ENCODE peak calls at places on chromosomes 2 and 18, in ten cellular contexts. One of them, this sample, is unnamed.

GRCh38 chr2:3325458-3326181 is 52.0 kb downstream of the EIPR1 start:
- DNase-seq in lower lobe of right lung: no peak
- DNase-seq in activated CD4-positive, alpha-beta T cell treated with anti-CD3 and anti-CD28 coated beads, Interleukin-2, amount 10 ng/mL, durations not matched to agents 7 days and 5 days: no peak
- DNase-seq in iPS-NIHi11: peak
- DNase-seq in EL: no peak
- DNase-seq in mammary epithelial cell: no peak
- DNase-seq in stimulated activated CD4-positive, alpha-beta T cell treated with anti-CD3 and anti-CD28 coated beads, Interleukin-2, amount 100 ng/mL, for 48 hours: no peak
- DNase-seq in HuH-7.5: no peak
- DNase-seq in memory B cell: no peak
- DNase-seq in SHP77: no peak
- DNase-seq in this sample: no peak

GRCh38 chr2:30797381-30798015 is 9.7 kb downstream of the CAPN13 start:
- DNase-seq in mammary epithelial cell: no peak
- DNase-seq in stimulated activated CD4-positive, alpha-beta T cell treated with anti-CD3 and anti-CD28 coated beads, Interleukin-2, amount 100 ng/mL, for 48 hours: no peak
- DNase-seq in activated CD4-positive, alpha-beta T cell treated with anti-CD3 and anti-CD28 coated beads, Interleukin-2, amount 10 ng/mL, durations not matched to agents 7 days and 5 days: no peak
- DNase-seq in iPS-NIHi11: no peak
- DNase-seq in SHP77: no peak
- DNase-seq in lower lobe of right lung: no peak
- DNase-seq in memory B cell: no peak
- DNase-seq in HuH-7.5: no peak
- DNase-seq in EL: no peak
- DNase-seq in this sample: no peak

GRCh38 chr2:221372156-221372870 is 199.8 kb downstream of the EPHA4 start:
- DNase-seq in mammary epithelial cell: no peak
- DNase-seq in memory B cell: no peak
- DNase-seq in HuH-7.5: no peak
- DNase-seq in stimulated activated CD4-positive, alpha-beta T cell treated with anti-CD3 and anti-CD28 coated beads, Interleukin-2, amount 100 ng/mL, for 48 hours: no peak
- DNase-seq in SHP77: no peak
- DNase-seq in lower lobe of right lung: no peak
- DNase-seq in activated CD4-positive, alpha-beta T cell treated with anti-CD3 and anti-CD28 coated beads, Interleukin-2, amount 10 ng/mL, durations not matched to agents 7 days and 5 days: no peak
- DNase-seq in EL: no peak
- DNase-seq in iPS-NIHi11: peak
- DNase-seq in this sample: peak

GRCh38 chr2:19176977-19177376 is 181.4 kb downstream of the OSR1 start:
- DNase-seq in stimulated activated CD4-positive, alpha-beta T cell treated with anti-CD3 and anti-CD28 coated beads, Interleukin-2, amount 100 ng/mL, for 48 hours: no peak
- DNase-seq in iPS-NIHi11: no peak
- DNase-seq in SHP77: no peak
- DNase-seq in memory B cell: no peak
- DNase-seq in EL: peak
- DNase-seq in HuH-7.5: no peak
- DNase-seq in activated CD4-positive, alpha-beta T cell treated with anti-CD3 and anti-CD28 coated beads, Interleukin-2, amount 10 ng/mL, durations not matched to agents 7 days and 5 days: no peak
- DNase-seq in mammary epithelial cell: peak
- DNase-seq in lower lobe of right lung: no peak
- DNase-seq in this sample: peak

GRCh38 chr2:149826471-149827125 is 239.0 kb upstream of the MMADHC start:
- DNase-seq in HuH-7.5: no peak
- DNase-seq in EL: peak
- DNase-seq in activated CD4-positive, alpha-beta T cell treated with anti-CD3 and anti-CD28 coated beads, Interleukin-2, amount 10 ng/mL, durations not matched to agents 7 days and 5 days: no peak
- DNase-seq in SHP77: no peak
- DNase-seq in memory B cell: no peak
- DNase-seq in stimulated activated CD4-positive, alpha-beta T cell treated with anti-CD3 and anti-CD28 coated beads, Interleukin-2, amount 100 ng/mL, for 48 hours: no peak
- DNase-seq in lower lobe of right lung: no peak
- DNase-seq in iPS-NIHi11: no peak
- DNase-seq in mammary epithelial cell: peak
- DNase-seq in this sample: peak

GRCh38 chr2:207162319-207162718 is 3.4 kb downstream of the KLF7 start:
- DNase-seq in lower lobe of right lung: no peak
- DNase-seq in EL: peak
- DNase-seq in iPS-NIHi11: no peak
- DNase-seq in activated CD4-positive, alpha-beta T cell treated with anti-CD3 and anti-CD28 coated beads, Interleukin-2, amount 10 ng/mL, durations not matched to agents 7 days and 5 days: no peak
- DNase-seq in memory B cell: no peak
- DNase-seq in HuH-7.5: no peak
- DNase-seq in SHP77: no peak
- DNase-seq in mammary epithelial cell: no peak
- DNase-seq in stimulated activated CD4-positive, alpha-beta T cell treated with anti-CD3 and anti-CD28 coated beads, Interleukin-2, amount 100 ng/mL, for 48 hours: no peak
- DNase-seq in this sample: peak

GRCh38 chr2:36362291-36362690 is 6.7 kb downstream of the CRIM1 start:
- DNase-seq in stimulated activated CD4-positive, alpha-beta T cell treated with anti-CD3 and anti-CD28 coated beads, Interleukin-2, amount 100 ng/mL, for 48 hours: no peak
- DNase-seq in lower lobe of right lung: no peak
- DNase-seq in SHP77: no peak
- DNase-seq in activated CD4-positive, alpha-beta T cell treated with anti-CD3 and anti-CD28 coated beads, Interleukin-2, amount 10 ng/mL, durations not matched to agents 7 days and 5 days: no peak
- DNase-seq in mammary epithelial cell: peak
- DNase-seq in EL: peak
- DNase-seq in iPS-NIHi11: no peak
- DNase-seq in memory B cell: no peak
- DNase-seq in HuH-7.5: no peak
- DNase-seq in this sample: peak

GRCh38 chr18:27500531-27500930 is 315.4 kb upstream of the CHST9 start:
- DNase-seq in EL: no peak
- DNase-seq in lower lobe of right lung: no peak
- DNase-seq in mammary epithelial cell: no peak
- DNase-seq in HuH-7.5: no peak
- DNase-seq in memory B cell: no peak
- DNase-seq in activated CD4-positive, alpha-beta T cell treated with anti-CD3 and anti-CD28 coated beads, Interleukin-2, amount 10 ng/mL, durations not matched to agents 7 days and 5 days: no peak
- DNase-seq in SHP77: no peak
- DNase-seq in stimulated activated CD4-positive, alpha-beta T cell treated with anti-CD3 and anti-CD28 coated beads, Interleukin-2, amount 100 ng/mL, for 48 hours: no peak
- DNase-seq in iPS-NIHi11: no peak
- DNase-seq in this sample: no peak

GRCh38 chr2:188788621-188789020 is 185.6 kb upstream of the COL3A1 start:
- DNase-seq in activated CD4-positive, alpha-beta T cell treated with anti-CD3 and anti-CD28 coated beads, Interleukin-2, amount 10 ng/mL, durations not matched to agents 7 days and 5 days: no peak
- DNase-seq in mammary epithelial cell: peak
- DNase-seq in stimulated activated CD4-positive, alpha-beta T cell treated with anti-CD3 and anti-CD28 coated beads, Interleukin-2, amount 100 ng/mL, for 48 hours: no peak
- DNase-seq in HuH-7.5: no peak
- DNase-seq in lower lobe of right lung: no peak
- DNase-seq in SHP77: no peak
- DNase-seq in EL: peak
- DNase-seq in iPS-NIHi11: no peak
- DNase-seq in memory B cell: no peak
- DNase-seq in this sample: peak

GRCh38 chr18:50729326-50729725 is 90.5 kb downstream of the MRO start:
- DNase-seq in lower lobe of right lung: no peak
- DNase-seq in SHP77: no peak
- DNase-seq in HuH-7.5: no peak
- DNase-seq in EL: no peak
- DNase-seq in iPS-NIHi11: no peak
- DNase-seq in stimulated activated CD4-positive, alpha-beta T cell treated with anti-CD3 and anti-CD28 coated beads, Interleukin-2, amount 100 ng/mL, for 48 hours: no peak
- DNase-seq in memory B cell: no peak
- DNase-seq in mammary epithelial cell: no peak
- DNase-seq in activated CD4-positive, alpha-beta T cell treated with anti-CD3 and anti-CD28 coated beads, Interleukin-2, amount 10 ng/mL, durations not matched to agents 7 days and 5 days: no peak
- DNase-seq in this sample: no peak

GRCh38 chr2:168378960-168379669 is 77.0 kb upstream of the CERS6 start:
- DNase-seq in SHP77: no peak
- DNase-seq in lower lobe of right lung: no peak
- DNase-seq in activated CD4-positive, alpha-beta T cell treated with anti-CD3 and anti-CD28 coated beads, Interleukin-2, amount 10 ng/mL, durations not matched to agents 7 days and 5 days: no peak
- DNase-seq in stimulated activated CD4-positive, alpha-beta T cell treated with anti-CD3 and anti-CD28 coated beads, Interleukin-2, amount 100 ng/mL, for 48 hours: no peak
- DNase-seq in memory B cell: no peak
- DNase-seq in EL: no peak
- DNase-seq in iPS-NIHi11: no peak
- DNase-seq in mammary epithelial cell: no peak
- DNase-seq in HuH-7.5: no peak
- DNase-seq in this sample: no peak

GRCh38 chr2:191012845-191013616 is 940 bp downstream of the STAT1 start:
- DNase-seq in mammary epithelial cell: no peak
- DNase-seq in activated CD4-positive, alpha-beta T cell treated with anti-CD3 and anti-CD28 coated beads, Interleukin-2, amount 10 ng/mL, durations not matched to agents 7 days and 5 days: no peak
- DNase-seq in stimulated activated CD4-positive, alpha-beta T cell treated with anti-CD3 and anti-CD28 coated beads, Interleukin-2, amount 100 ng/mL, for 48 hours: no peak
- DNase-seq in SHP77: no peak
- DNase-seq in iPS-NIHi11: no peak
- DNase-seq in lower lobe of right lung: no peak
- DNase-seq in HuH-7.5: peak
- DNase-seq in EL: no peak
- DNase-seq in memory B cell: no peak
- DNase-seq in this sample: peak

GRCh38 chr2:191869178-191869577 is 22.3 kb upstream of the CAVIN2 start:
- DNase-seq in activated CD4-positive, alpha-beta T cell treated with anti-CD3 and anti-CD28 coated beads, Interleukin-2, amount 10 ng/mL, durations not matched to agents 7 days and 5 days: no peak
- DNase-seq in lower lobe of right lung: no peak
- DNase-seq in HuH-7.5: no peak
- DNase-seq in memory B cell: no peak
- DNase-seq in EL: peak
- DNase-seq in SHP77: peak
- DNase-seq in iPS-NIHi11: peak
- DNase-seq in stimulated activated CD4-positive, alpha-beta T cell treated with anti-CD3 and anti-CD28 coated beads, Interleukin-2, amount 100 ng/mL, for 48 hours: no peak
- DNase-seq in mammary epithelial cell: no peak
- DNase-seq in this sample: no peak

GRCh38 chr2:29143657-29144056 is 28.4 kb downstream of the CLIP4 start:
- DNase-seq in HuH-7.5: no peak
- DNase-seq in mammary epithelial cell: no peak
- DNase-seq in iPS-NIHi11: no peak
- DNase-seq in SHP77: no peak
- DNase-seq in memory B cell: no peak
- DNase-seq in lower lobe of right lung: no peak
- DNase-seq in EL: no peak
- DNase-seq in stimulated activated CD4-positive, alpha-beta T cell treated with anti-CD3 and anti-CD28 coated beads, Interleukin-2, amount 100 ng/mL, for 48 hours: no peak
- DNase-seq in activated CD4-positive, alpha-beta T cell treated with anti-CD3 and anti-CD28 coated beads, Interleukin-2, amount 10 ng/mL, durations not matched to agents 7 days and 5 days: no peak
- DNase-seq in this sample: no peak

GRCh38 chr2:215022418-215022817 is 116.0 kb downstream of the ABCA12 start:
- DNase-seq in activated CD4-positive, alpha-beta T cell treated with anti-CD3 and anti-CD28 coated beads, Interleukin-2, amount 10 ng/mL, durations not matched to agents 7 days and 5 days: no peak
- DNase-seq in iPS-NIHi11: no peak
- DNase-seq in SHP77: no peak
- DNase-seq in EL: peak
- DNase-seq in mammary epithelial cell: peak
- DNase-seq in HuH-7.5: no peak
- DNase-seq in memory B cell: no peak
- DNase-seq in stimulated activated CD4-positive, alpha-beta T cell treated with anti-CD3 and anti-CD28 coated beads, Interleukin-2, amount 100 ng/mL, for 48 hours: no peak
- DNase-seq in lower lobe of right lung: no peak
- DNase-seq in this sample: peak

GRCh38 chr2:68357608-68358337 is 7.3 kb upstream of the PLEK start:
- DNase-seq in mammary epithelial cell: peak
- DNase-seq in HuH-7.5: peak
- DNase-seq in memory B cell: peak
- DNase-seq in lower lobe of right lung: no peak
- DNase-seq in activated CD4-positive, alpha-beta T cell treated with anti-CD3 and anti-CD28 coated beads, Interleukin-2, amount 10 ng/mL, durations not matched to agents 7 days and 5 days: no peak
- DNase-seq in SHP77: peak
- DNase-seq in iPS-NIHi11: peak
- DNase-seq in EL: peak
- DNase-seq in stimulated activated CD4-positive, alpha-beta T cell treated with anti-CD3 and anti-CD28 coated beads, Interleukin-2, amount 100 ng/mL, for 48 hours: no peak
- DNase-seq in this sample: peak

GRCh38 chr2:239967244-239968036 is 57.7 kb downstream of the NDUFA10 start:
- DNase-seq in activated CD4-positive, alpha-beta T cell treated with anti-CD3 and anti-CD28 coated beads, Interleukin-2, amount 10 ng/mL, durations not matched to agents 7 days and 5 days: no peak
- DNase-seq in iPS-NIHi11: no peak
- DNase-seq in lower lobe of right lung: no peak
- DNase-seq in memory B cell: no peak
- DNase-seq in stimulated activated CD4-positive, alpha-beta T cell treated with anti-CD3 and anti-CD28 coated beads, Interleukin-2, amount 100 ng/mL, for 48 hours: no peak
- DNase-seq in SHP77: no peak
- DNase-seq in EL: no peak
- DNase-seq in mammary epithelial cell: no peak
- DNase-seq in HuH-7.5: no peak
- DNase-seq in this sample: no peak

GRCh38 chr18:62509779-62510178 is 13.0 kb upstream of the ZCCHC2 start:
- DNase-seq in SHP77: no peak
- DNase-seq in mammary epithelial cell: no peak
- DNase-seq in lower lobe of right lung: no peak
- DNase-seq in memory B cell: no peak
- DNase-seq in stimulated activated CD4-positive, alpha-beta T cell treated with anti-CD3 and anti-CD28 coated beads, Interleukin-2, amount 100 ng/mL, for 48 hours: no peak
- DNase-seq in HuH-7.5: no peak
- DNase-seq in activated CD4-positive, alpha-beta T cell treated with anti-CD3 and anti-CD28 coated beads, Interleukin-2, amount 10 ng/mL, durations not matched to agents 7 days and 5 days: no peak
- DNase-seq in EL: no peak
- DNase-seq in iPS-NIHi11: no peak
- DNase-seq in this sample: no peak

GRCh38 chr2:111522231-111522768 is 361.7 kb downstream of the ANAPC1 start:
- DNase-seq in mammary epithelial cell: no peak
- DNase-seq in memory B cell: no peak
- DNase-seq in EL: no peak
- DNase-seq in HuH-7.5: no peak
- DNase-seq in iPS-NIHi11: no peak
- DNase-seq in lower lobe of right lung: no peak
- DNase-seq in activated CD4-positive, alpha-beta T cell treated with anti-CD3 and anti-CD28 coated beads, Interleukin-2, amount 10 ng/mL, durations not matched to agents 7 days and 5 days: no peak
- DNase-seq in SHP77: no peak
- DNase-seq in stimulated activated CD4-positive, alpha-beta T cell treated with anti-CD3 and anti-CD28 coated beads, Interleukin-2, amount 100 ng/mL, for 48 hours: no peak
- DNase-seq in this sample: peak

GRCh38 chr2:176558574-176559140 is 289.4 kb downstream of the MTX2 start:
- DNase-seq in activated CD4-positive, alpha-beta T cell treated with anti-CD3 and anti-CD28 coated beads, Interleukin-2, amount 10 ng/mL, durations not matched to agents 7 days and 5 days: no peak
- DNase-seq in stimulated activated CD4-positive, alpha-beta T cell treated with anti-CD3 and anti-CD28 coated beads, Interleukin-2, amount 100 ng/mL, for 48 hours: no peak
- DNase-seq in SHP77: no peak
- DNase-seq in iPS-NIHi11: no peak
- DNase-seq in HuH-7.5: no peak
- DNase-seq in memory B cell: no peak
- DNase-seq in mammary epithelial cell: no peak
- DNase-seq in lower lobe of right lung: no peak
- DNase-seq in EL: no peak
- DNase-seq in this sample: no peak

GRCh38 chr18:37554399-37554787 is 11.2 kb downstream of the CELF4 start:
- DNase-seq in SHP77: no peak
- DNase-seq in iPS-NIHi11: peak
- DNase-seq in mammary epithelial cell: no peak
- DNase-seq in memory B cell: no peak
- DNase-seq in HuH-7.5: no peak
- DNase-seq in stimulated activated CD4-positive, alpha-beta T cell treated with anti-CD3 and anti-CD28 coated beads, Interleukin-2, amount 100 ng/mL, for 48 hours: no peak
- DNase-seq in activated CD4-positive, alpha-beta T cell treated with anti-CD3 and anti-CD28 coated beads, Interleukin-2, amount 10 ng/mL, durations not matched to agents 7 days and 5 days: no peak
- DNase-seq in EL: no peak
- DNase-seq in lower lobe of right lung: no peak
- DNase-seq in this sample: no peak

GRCh38 chr2:240319221-240319854 is 116.1 kb upstream of the GPC1 start:
- DNase-seq in EL: no peak
- DNase-seq in stimulated activated CD4-positive, alpha-beta T cell treated with anti-CD3 and anti-CD28 coated beads, Interleukin-2, amount 100 ng/mL, for 48 hours: no peak
- DNase-seq in iPS-NIHi11: no peak
- DNase-seq in SHP77: no peak
- DNase-seq in activated CD4-positive, alpha-beta T cell treated with anti-CD3 and anti-CD28 coated beads, Interleukin-2, amount 10 ng/mL, durations not matched to agents 7 days and 5 days: no peak
- DNase-seq in mammary epithelial cell: no peak
- DNase-seq in HuH-7.5: no peak
- DNase-seq in lower lobe of right lung: no peak
- DNase-seq in memory B cell: no peak
- DNase-seq in this sample: peak

GRCh38 chr2:236176417-236176816 is 8.2 kb upstream of the GBX2 start:
- DNase-seq in memory B cell: no peak
- DNase-seq in EL: peak
- DNase-seq in stimulated activated CD4-positive, alpha-beta T cell treated with anti-CD3 and anti-CD28 coated beads, Interleukin-2, amount 100 ng/mL, for 48 hours: no peak
- DNase-seq in mammary epithelial cell: no peak
- DNase-seq in SHP77: no peak
- DNase-seq in lower lobe of right lung: no peak
- DNase-seq in activated CD4-positive, alpha-beta T cell treated with anti-CD3 and anti-CD28 coated beads, Interleukin-2, amount 10 ng/mL, durations not matched to agents 7 days and 5 days: no peak
- DNase-seq in HuH-7.5: peak
- DNase-seq in iPS-NIHi11: peak
- DNase-seq in this sample: no peak

GRCh38 chr2:229245013-229245412 is 26.1 kb downstream of the PID1 start:
- DNase-seq in HuH-7.5: no peak
- DNase-seq in SHP77: no peak
- DNase-seq in activated CD4-positive, alpha-beta T cell treated with anti-CD3 and anti-CD28 coated beads, Interleukin-2, amount 10 ng/mL, durations not matched to agents 7 days and 5 days: no peak
- DNase-seq in lower lobe of right lung: no peak
- DNase-seq in mammary epithelial cell: no peak
- DNase-seq in EL: no peak
- DNase-seq in memory B cell: no peak
- DNase-seq in iPS-NIHi11: peak
- DNase-seq in stimulated activated CD4-positive, alpha-beta T cell treated with anti-CD3 and anti-CD28 coated beads, Interleukin-2, amount 100 ng/mL, for 48 hours: no peak
- DNase-seq in this sample: no peak

GRCh38 chr2:199983534-199983933 is 28.2 kb downstream of the MAIP1 start:
- DNase-seq in lower lobe of right lung: no peak
- DNase-seq in iPS-NIHi11: no peak
- DNase-seq in mammary epithelial cell: no peak
- DNase-seq in SHP77: no peak
- DNase-seq in stimulated activated CD4-positive, alpha-beta T cell treated with anti-CD3 and anti-CD28 coated beads, Interleukin-2, amount 100 ng/mL, for 48 hours: no peak
- DNase-seq in memory B cell: no peak
- DNase-seq in EL: no peak
- DNase-seq in HuH-7.5: no peak
- DNase-seq in activated CD4-positive, alpha-beta T cell treated with anti-CD3 and anti-CD28 coated beads, Interleukin-2, amount 10 ng/mL, durations not matched to agents 7 days and 5 days: no peak
- DNase-seq in this sample: no peak

GRCh38 chr18:29586210-29586609 is 1409.3 kb upstream of the CDH2 start:
- DNase-seq in mammary epithelial cell: no peak
- DNase-seq in EL: no peak
- DNase-seq in lower lobe of right lung: no peak
- DNase-seq in HuH-7.5: no peak
- DNase-seq in memory B cell: no peak
- DNase-seq in activated CD4-positive, alpha-beta T cell treated with anti-CD3 and anti-CD28 coated beads, Interleukin-2, amount 10 ng/mL, durations not matched to agents 7 days and 5 days: no peak
- DNase-seq in SHP77: no peak
- DNase-seq in iPS-NIHi11: no peak
- DNase-seq in stimulated activated CD4-positive, alpha-beta T cell treated with anti-CD3 and anti-CD28 coated beads, Interleukin-2, amount 100 ng/mL, for 48 hours: no peak
- DNase-seq in this sample: no peak

GRCh38 chr2:129092871-129093385 is 774.3 kb upstream of the HS6ST1 start:
- DNase-seq in SHP77: peak
- DNase-seq in HuH-7.5: no peak
- DNase-seq in memory B cell: no peak
- DNase-seq in mammary epithelial cell: no peak
- DNase-seq in stimulated activated CD4-positive, alpha-beta T cell treated with anti-CD3 and anti-CD28 coated beads, Interleukin-2, amount 100 ng/mL, for 48 hours: no peak
- DNase-seq in iPS-NIHi11: no peak
- DNase-seq in lower lobe of right lung: no peak
- DNase-seq in activated CD4-positive, alpha-beta T cell treated with anti-CD3 and anti-CD28 coated beads, Interleukin-2, amount 10 ng/mL, durations not matched to agents 7 days and 5 days: no peak
- DNase-seq in EL: no peak
- DNase-seq in this sample: no peak

GRCh38 chr2:54139210-54139609 is 23.8 kb downstream of the ACYP2 start:
- DNase-seq in stimulated activated CD4-positive, alpha-beta T cell treated with anti-CD3 and anti-CD28 coated beads, Interleukin-2, amount 100 ng/mL, for 48 hours: no peak
- DNase-seq in HuH-7.5: no peak
- DNase-seq in iPS-NIHi11: no peak
- DNase-seq in mammary epithelial cell: no peak
- DNase-seq in activated CD4-positive, alpha-beta T cell treated with anti-CD3 and anti-CD28 coated beads, Interleukin-2, amount 10 ng/mL, durations not matched to agents 7 days and 5 days: no peak
- DNase-seq in lower lobe of right lung: no peak
- DNase-seq in SHP77: no peak
- DNase-seq in memory B cell: no peak
- DNase-seq in EL: no peak
- DNase-seq in this sample: no peak